ENCODE peak calls at places on chromosomes 2 and 18, in four cellular contexts. U is K562, Y is H1, B is HCT116. L is an unnamed sample.

GRCh38 chr2:70553334-70553583 is 367 bp downstream of the TGFA start:
- DNase-seq in U (no peak), B (no peak), Y (peak), L (peak)

GRCh38 chr2:226211439-226211838 is 588.2 kb downstream of the IRS1 start:
- DNase-seq in Y (no peak), B (peak), U (no peak), L (peak)

GRCh38 chr2:171407030-171407707 is 26.6 kb downstream of the METTL8 start:
- DNase-seq in B (no peak), Y (no peak), U (no peak), L (no peak)

GRCh38 chr2:234823877-234824376 is 127.9 kb upstream of the SH3BP4 start:
- DNase-seq in U (no peak), B (no peak), Y (no peak), L (peak)

GRCh38 chr2:125516496-125517109 is 1139.4 kb upstream of the GYPC start:
- DNase-seq in Y (peak), B (no peak), U (peak), L (peak)

GRCh38 chr2:7994397-7994951 is 687.4 kb upstream of the ID2 start:
- DNase-seq in U (no peak), B (no peak), Y (no peak), L (no peak)

GRCh38 chr18:11909597-11910026 is 1.5 kb upstream of the MPPE1 start:
- DNase-seq in U (no peak), B (no peak), Y (no peak), L (no peak)

GRCh38 chr2:65031341-65032015 is 24.7 kb upstream of the CEP68 start:
- DNase-seq in Y (peak), B (no peak), U (no peak), L (no peak)

GRCh38 chr2:84204995-84205394 is 254.1 kb downstream of the SUCLG1 start:
- DNase-seq in Y (no peak), B (no peak), U (no peak), L (no peak)

GRCh38 chr2:227870710-227871374 is 589 bp upstream of the DAW1 start:
- DNase-seq in U (no peak), B (no peak), Y (no peak), L (no peak)

GRCh38 chr2:180196419-180196977 is 189.4 kb upstream of the CWC22 start:
- DNase-seq in B (no peak), Y (no peak), U (no peak), L (no peak)

GRCh38 chr2:217367464-217367863 is 507.6 kb upstream of the TNP1 start:
- DNase-seq in Y (no peak), U (no peak), B (no peak), L (peak)

GRCh38 chr18:61546598-61546997 is 213.4 kb downstream of the CDH20 start:
- DNase-seq in U (no peak), B (peak), Y (no peak), L (no peak)

GRCh38 chr2:26754972-26755670 is 9.0 kb upstream of the SLC35F6 start:
- DNase-seq in Y (no peak), U (no peak), B (no peak), L (no peak)

GRCh38 chr2:26757873-26758789 is 6.0 kb upstream of the SLC35F6 start:
- DNase-seq in Y (no peak), B (peak), U (peak), L (peak)

GRCh38 chr2:26756337-26756736 is 7.7 kb upstream of the SLC35F6 start:
- DNase-seq in U (no peak), B (no peak), Y (no peak), L (no peak)

GRCh38 chr2:26752636-26753035 is 11.4 kb upstream of the SLC35F6 start:
- DNase-seq in U (no peak), B (no peak), Y (no peak), L (no peak)

DNA sequence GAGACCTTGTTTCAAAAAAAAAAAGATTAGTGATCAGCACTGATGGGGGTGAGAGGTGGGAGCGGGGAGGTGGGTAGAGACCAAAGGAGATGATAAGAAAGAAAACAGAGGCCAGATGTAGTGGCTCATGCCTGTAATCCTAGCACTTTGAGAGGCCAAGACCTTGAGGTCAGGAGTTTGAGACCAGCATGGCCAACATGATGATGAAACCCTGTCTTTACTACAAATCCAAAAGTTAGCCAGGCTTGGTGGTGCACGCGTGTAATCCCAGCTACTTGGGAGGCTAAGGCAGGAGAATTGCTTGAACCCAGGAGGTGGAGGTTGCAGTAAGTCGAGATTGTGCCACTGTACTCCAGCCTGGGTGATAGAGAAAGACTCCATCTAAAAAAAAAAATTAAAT is 9.5 kb upstream of the SLC35F6 start:
- DNase-seq in B (no peak), U (no peak), Y (no peak), L (no peak)
- TF ChIP-seq JUND in B (no peak), U (no peak), Y (no peak), L (no peak)

GRCh38 chr2:119744335-119744939 is 15.3 kb upstream of the PTPN4 start:
- DNase-seq in B (peak), Y (no peak), U (no peak), L (no peak)
- TF ChIP-seq JUND in B (peak), Y (no peak), U (no peak), L (no peak)

GRCh38 chr18:74137920-74138538 is 9.6 kb downstream of the FBXO15 start:
- DNase-seq in Y (no peak), B (no peak), U (no peak), L (no peak)
- TF ChIP-seq JUND in Y (no peak), B (no peak), U (no peak), L (no peak)

GRCh38 chr2:183919167-183919566 is 679.2 kb upstream of the ZNF804A start:
- DNase-seq in Y (no peak), U (no peak), B (no peak), L (no peak)

GRCh38 chr2:183925281-183925680 is 673.0 kb upstream of the ZNF804A start:
- DNase-seq in B (no peak), U (no peak), Y (no peak), L (no peak)

DNA sequence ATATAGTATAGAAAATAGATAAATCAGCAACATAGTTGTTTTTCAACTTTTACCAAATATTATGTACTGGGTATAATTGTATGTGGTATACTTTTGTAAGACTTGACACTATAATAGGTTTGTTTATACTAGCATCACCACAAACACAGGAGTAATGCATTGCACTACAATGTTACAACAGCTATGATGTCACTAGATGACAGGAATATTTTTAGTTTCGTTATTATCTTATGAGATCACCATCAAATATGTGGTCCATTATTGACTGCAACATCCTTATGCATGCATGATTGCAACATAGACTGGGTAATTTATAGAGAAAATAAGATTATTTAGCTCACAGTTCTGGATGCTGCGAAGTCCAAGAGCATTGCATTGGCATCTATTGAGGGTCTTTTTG is 678.4 kb upstream of the ZNF804A start:
- DNase-seq in U (no peak), B (no peak), Y (no peak), L (no peak)
- TF ChIP-seq JUND in U (no peak), B (no peak), Y (no peak), L (no peak)

DNA sequence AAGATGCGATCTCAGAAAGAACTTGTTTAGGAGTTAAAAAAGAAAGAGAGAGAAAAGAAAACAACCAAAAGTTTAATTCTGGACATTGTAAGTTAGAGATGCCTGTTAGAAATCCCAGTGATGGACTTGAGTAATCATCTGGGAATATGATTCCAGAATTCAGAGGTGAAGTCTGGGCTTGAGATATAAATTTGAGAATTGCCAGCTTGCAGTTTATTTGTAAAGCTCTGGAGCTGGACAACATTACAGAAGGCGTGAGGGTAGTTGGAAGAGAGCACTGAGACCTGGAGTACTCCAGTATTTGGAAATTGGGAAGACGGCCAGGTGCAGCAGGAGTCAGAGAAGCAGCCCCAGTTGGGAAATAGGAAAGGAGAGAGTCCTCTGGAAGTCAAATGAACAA is 128.8 kb upstream of the ARHGAP28 start:
- DNase-seq in Y (no peak), B (no peak), U (no peak), L (no peak)
- TF ChIP-seq JUND in Y (no peak), B (no peak), U (no peak), L (no peak)

DNA sequence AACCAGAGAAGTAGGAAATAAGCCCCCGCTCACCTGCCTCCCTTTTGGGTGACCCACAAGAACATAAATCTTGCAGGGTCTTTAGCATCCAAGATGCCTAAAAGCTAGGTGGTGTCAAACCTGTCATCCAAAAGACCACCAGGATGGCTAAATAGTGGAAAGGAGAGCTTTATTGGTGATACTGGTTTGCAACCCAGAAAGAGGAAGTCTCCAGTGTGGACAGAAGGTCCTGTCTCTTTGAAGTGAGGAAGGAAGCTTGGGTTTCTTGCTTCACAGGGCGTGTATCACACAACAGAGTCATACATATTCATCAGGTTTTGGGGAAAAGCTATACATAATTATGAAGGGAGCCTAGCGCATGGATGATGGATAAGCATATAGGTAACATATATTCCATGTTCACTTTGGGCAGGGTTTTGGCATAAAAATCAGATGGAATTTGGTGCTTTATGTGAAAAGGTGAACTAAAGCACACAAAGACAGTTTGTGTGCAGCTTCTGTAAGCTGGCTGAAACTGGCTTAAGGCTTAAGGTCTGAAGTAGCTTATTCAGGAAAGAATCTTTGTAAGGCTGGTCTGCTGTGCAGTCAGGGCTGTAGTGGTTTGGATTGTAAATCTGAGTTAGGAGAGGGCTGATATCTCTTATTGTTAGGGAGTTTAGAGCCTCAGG is 102.2 kb upstream of the MSH2 start:
- DNase-seq in U (peak), Y (no peak), B (no peak), L (no peak)
- TF ChIP-seq JUND in U (no peak), Y (no peak), B (no peak), L (no peak)

GRCh38 chr18:58466636-58467205 is 162.2 kb downstream of the ALPK2 start:
- DNase-seq in Y (no peak), U (no peak), B (no peak), L (no peak)
- TF ChIP-seq JUND in Y (no peak), U (no peak), B (no peak), L (no peak)

DNA sequence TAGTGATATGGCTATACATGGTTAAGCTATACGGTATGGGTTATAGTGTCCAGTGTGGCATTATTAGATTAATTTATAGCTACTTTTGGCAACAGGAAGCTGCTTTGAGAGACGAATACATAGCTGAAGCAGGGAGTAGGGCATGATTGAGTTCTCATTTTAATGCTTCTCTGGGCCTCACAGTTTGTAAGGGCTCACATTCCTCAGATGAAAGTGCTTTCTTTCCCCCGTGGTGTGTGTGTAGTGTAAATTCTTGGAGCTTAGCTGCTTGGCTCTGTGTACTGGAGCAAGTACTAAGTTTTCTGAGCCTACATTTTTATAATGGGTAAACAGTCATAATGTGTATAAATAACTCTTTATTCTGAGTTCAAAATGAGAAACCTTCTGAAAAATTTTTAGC is 173.7 kb downstream of the PTPRM start:
- DNase-seq in Y (no peak), U (no peak), B (no peak), L (no peak)
- TF ChIP-seq JUND in Y (no peak), U (no peak), B (no peak), L (no peak)

GRCh38 chr18:78659748-78660147 is 319.9 kb upstream of the SALL3 start:
- DNase-seq in B (no peak), U (peak), Y (peak), L (no peak)
- TF ChIP-seq JUND in B (no peak), U (no peak), Y (no peak), L (no peak)